ENCODE peak calls at places on chromosome 20, in seven cellular contexts. One of them, this sample, is unnamed.

GRCh38 chr20:62163485-62163865 is 19.4 kb upstream of the MTG2 start:
- DNase-seq in LoVo: no peak
- DNase-seq in psoas muscle: no peak
- DNase-seq in hippocampal formation: no peak
- DNase-seq in GM23248: no peak
- DNase-seq in NT2/D1: no peak
- DNase-seq in MV-4-11: no peak
- DNase-seq in this sample: no peak

GRCh38 chr20:52082612-52083011 is 109.0 kb downstream of the ZFP64 start:
- DNase-seq in LoVo: no peak
- DNase-seq in psoas muscle: no peak
- DNase-seq in hippocampal formation: no peak
- DNase-seq in GM23248: peak
- DNase-seq in NT2/D1: no peak
- DNase-seq in MV-4-11: no peak
- DNase-seq in this sample: no peak

GRCh38 chr20:36587388-36588136 is 14.2 kb downstream of the TGIF2 start:
- DNase-seq in LoVo: no peak
- DNase-seq in psoas muscle: no peak
- DNase-seq in hippocampal formation: no peak
- DNase-seq in GM23248: no peak
- DNase-seq in NT2/D1: no peak
- DNase-seq in MV-4-11: no peak
- DNase-seq in this sample: no peak

GRCh38 chr20:3744806-3745685 is 12.6 kb downstream of the HSPA12B start:
- DNase-seq in LoVo: peak
- DNase-seq in psoas muscle: peak
- DNase-seq in hippocampal formation: no peak
- DNase-seq in GM23248: peak
- DNase-seq in NT2/D1: peak
- DNase-seq in MV-4-11: peak
- DNase-seq in this sample: peak

GRCh38 chr20:25310921-25311728 is 63.2 kb downstream of the PYGB start:
- DNase-seq in LoVo: no peak
- DNase-seq in psoas muscle: no peak
- DNase-seq in hippocampal formation: no peak
- DNase-seq in GM23248: peak
- DNase-seq in NT2/D1: no peak
- DNase-seq in MV-4-11: no peak
- DNase-seq in this sample: no peak

GRCh38 chr20:51309128-51309527 is 233.4 kb downstream of the NFATC2 start:
- DNase-seq in LoVo: no peak
- DNase-seq in psoas muscle: no peak
- DNase-seq in hippocampal formation: no peak
- DNase-seq in GM23248: no peak
- DNase-seq in NT2/D1: no peak
- DNase-seq in MV-4-11: no peak
- DNase-seq in this sample: no peak

GRCh38 chr20:41340327-41341055 is at the start of gene LPIN3:
- DNase-seq in LoVo: peak
- DNase-seq in psoas muscle: peak
- DNase-seq in hippocampal formation: no peak
- DNase-seq in GM23248: peak
- DNase-seq in NT2/D1: peak
- DNase-seq in MV-4-11: peak
- DNase-seq in this sample: peak

GRCh38 chr20:9323622-9324021 is 190.8 kb upstream of the LAMP5 start:
- DNase-seq in LoVo: no peak
- DNase-seq in psoas muscle: no peak
- DNase-seq in hippocampal formation: no peak
- DNase-seq in GM23248: peak
- DNase-seq in NT2/D1: no peak
- DNase-seq in MV-4-11: no peak
- DNase-seq in this sample: no peak

GRCh38 chr20:37327748-37328147 is 18.2 kb upstream of the SRC start:
- DNase-seq in LoVo: no peak
- DNase-seq in psoas muscle: peak
- DNase-seq in hippocampal formation: no peak
- DNase-seq in GM23248: peak
- DNase-seq in NT2/D1: no peak
- DNase-seq in MV-4-11: no peak
- DNase-seq in this sample: no peak

GRCh38 chr20:40254023-40254772 is 434.8 kb downstream of the MAFB start:
- DNase-seq in LoVo: no peak
- DNase-seq in psoas muscle: no peak
- DNase-seq in hippocampal formation: no peak
- DNase-seq in GM23248: peak
- DNase-seq in NT2/D1: no peak
- DNase-seq in MV-4-11: no peak
- DNase-seq in this sample: no peak

GRCh38 chr20:45372646-45373352 is 5.3 kb downstream of the TP53TG5 start:
- DNase-seq in LoVo: no peak
- DNase-seq in psoas muscle: peak
- DNase-seq in hippocampal formation: peak
- DNase-seq in GM23248: peak
- DNase-seq in NT2/D1: no peak
- DNase-seq in MV-4-11: no peak
- DNase-seq in this sample: no peak

GRCh38 chr20:32538526-32538918 is 46.6 kb downstream of the NOL4L start:
- DNase-seq in LoVo: no peak
- DNase-seq in psoas muscle: no peak
- DNase-seq in hippocampal formation: no peak
- DNase-seq in GM23248: peak
- DNase-seq in NT2/D1: no peak
- DNase-seq in MV-4-11: no peak
- DNase-seq in this sample: no peak

GRCh38 chr20:24872291-24873014 is 76.6 kb upstream of the CST7 start:
- DNase-seq in LoVo: no peak
- DNase-seq in psoas muscle: no peak
- DNase-seq in hippocampal formation: no peak
- DNase-seq in GM23248: no peak
- DNase-seq in NT2/D1: no peak
- DNase-seq in MV-4-11: no peak
- DNase-seq in this sample: no peak

GRCh38 chr20:62539646-62540045 is 63.9 kb upstream of the GATA5 start:
- DNase-seq in LoVo: no peak
- DNase-seq in psoas muscle: peak
- DNase-seq in hippocampal formation: no peak
- DNase-seq in GM23248: no peak
- DNase-seq in NT2/D1: no peak
- DNase-seq in MV-4-11: no peak
- DNase-seq in this sample: no peak

GRCh38 chr20:36314734-36315544 is 8.8 kb downstream of the DLGAP4 start:
- DNase-seq in LoVo: no peak
- DNase-seq in psoas muscle: peak
- DNase-seq in hippocampal formation: no peak
- DNase-seq in GM23248: no peak
- DNase-seq in NT2/D1: no peak
- DNase-seq in MV-4-11: no peak
- DNase-seq in this sample: no peak

GRCh38 chr20:51412333-51412761 is 130.2 kb downstream of the NFATC2 start:
- DNase-seq in LoVo: no peak
- DNase-seq in psoas muscle: no peak
- DNase-seq in hippocampal formation: no peak
- DNase-seq in GM23248: peak
- DNase-seq in NT2/D1: no peak
- DNase-seq in MV-4-11: peak
- DNase-seq in this sample: no peak

GRCh38 chr20:40797425-40797824 is 108.4 kb upstream of the MAFB start:
- DNase-seq in LoVo: peak
- DNase-seq in psoas muscle: no peak
- DNase-seq in hippocampal formation: no peak
- DNase-seq in GM23248: peak
- DNase-seq in NT2/D1: no peak
- DNase-seq in MV-4-11: no peak
- DNase-seq in this sample: no peak

GRCh38 chr20:4342631-4343030 is 327.3 kb upstream of the RNF24 start:
- DNase-seq in LoVo: no peak
- DNase-seq in psoas muscle: no peak
- DNase-seq in hippocampal formation: no peak
- DNase-seq in GM23248: no peak
- DNase-seq in NT2/D1: no peak
- DNase-seq in MV-4-11: no peak
- DNase-seq in this sample: no peak

GRCh38 chr20:19073584-19074198 is 138.8 kb upstream of the SLC24A3 start:
- DNase-seq in LoVo: no peak
- DNase-seq in psoas muscle: no peak
- DNase-seq in hippocampal formation: no peak
- DNase-seq in GM23248: no peak
- DNase-seq in NT2/D1: peak
- DNase-seq in MV-4-11: no peak
- DNase-seq in this sample: peak

GRCh38 chr20:51321343-51322163 is 221.0 kb downstream of the NFATC2 start:
- DNase-seq in LoVo: no peak
- DNase-seq in psoas muscle: no peak
- DNase-seq in hippocampal formation: no peak
- DNase-seq in GM23248: no peak
- DNase-seq in NT2/D1: no peak
- DNase-seq in MV-4-11: no peak
- DNase-seq in this sample: no peak

GRCh38 chr20:58741384-58741783 is 48.8 kb downstream of the NPEPL1 start:
- DNase-seq in LoVo: no peak
- DNase-seq in psoas muscle: no peak
- DNase-seq in hippocampal formation: no peak
- DNase-seq in GM23248: no peak
- DNase-seq in NT2/D1: no peak
- DNase-seq in MV-4-11: no peak
- DNase-seq in this sample: no peak

GRCh38 chr20:46289416-46289815 is 18.9 kb downstream of the CDH22 start:
- DNase-seq in LoVo: no peak
- DNase-seq in psoas muscle: no peak
- DNase-seq in hippocampal formation: no peak
- DNase-seq in GM23248: no peak
- DNase-seq in NT2/D1: no peak
- DNase-seq in MV-4-11: no peak
- DNase-seq in this sample: no peak

GRCh38 chr20:35192071-35192872 is 20.4 kb downstream of the PROCR start:
- DNase-seq in LoVo: no peak
- DNase-seq in psoas muscle: no peak
- DNase-seq in hippocampal formation: no peak
- DNase-seq in GM23248: no peak
- DNase-seq in NT2/D1: no peak
- DNase-seq in MV-4-11: no peak
- DNase-seq in this sample: no peak

GRCh38 chr20:5401277-5401676 is 84.5 kb upstream of the PROKR2 start:
- DNase-seq in LoVo: no peak
- DNase-seq in psoas muscle: no peak
- DNase-seq in hippocampal formation: no peak
- DNase-seq in GM23248: no peak
- DNase-seq in NT2/D1: no peak
- DNase-seq in MV-4-11: no peak
- DNase-seq in this sample: no peak

This sample was measured in neuronal stem cell.